ENCODE peak calls at places on chromosomes 5 and 9, in eight cellular contexts. W, N, E, S, Z, X, O and K are unnamed samples.

GRCh38 chr5:151155777-151156731 is 1.5 kb downstream of the ANXA6 start:
- DNase-seq in W (no peak), N (peak; percentile 60), E (peak; percentile 84), S (peak; percentile 54), Z (no peak), X (no peak), O (peak; percentile 65), K (peak; percentile 69)

GRCh38 chr5:39816111-39816834 is 391.5 kb upstream of the DAB2 start:
- DNase-seq in W (no peak), N (no peak), E (no peak), S (no peak), Z (no peak), X (no peak), O (no peak), K (no peak)

GRCh38 chr5:73733219-73733618 is 107.2 kb downstream of the ARHGEF28 start:
- DNase-seq in W (no peak), N (no peak), E (no peak), S (peak; percentile 30), Z (no peak), X (no peak), O (no peak), K (no peak)

GRCh38 chr5:149141957-149142851 is 911 bp downstream of the ABLIM3 start:
- DNase-seq in W (no peak), N (no peak), E (no peak), S (no peak), Z (no peak), X (no peak), O (no peak), K (no peak)

GRCh38 chr5:173764321-173765029 is 123.7 kb upstream of the CPEB4 start:
- DNase-seq in W (peak; percentile 96), N (peak; percentile 72), E (no peak), S (peak; percentile 93), Z (no peak), X (peak; percentile 80), O (peak; percentile 56), K (peak; percentile 95)

GRCh38 chr5:58439094-58439644 is 20.7 kb downstream of the PLK2 start:
- DNase-seq in W (no peak), N (no peak), E (no peak), S (peak; percentile 46), Z (no peak), X (peak; percentile 24), O (no peak), K (no peak)

GRCh38 chr9:76700916-76701315 is 63.3 kb upstream of the PCA3 start:
- DNase-seq in W (no peak), N (no peak), E (no peak), S (no peak), Z (no peak), X (no peak), O (no peak), K (no peak)

GRCh38 chr9:137449081-137449844 is 8.1 kb upstream of the ENTPD8 start:
- DNase-seq in W (no peak), N (no peak), E (peak; percentile 77), S (no peak), Z (no peak), X (peak; percentile 3), O (no peak), K (no peak)

GRCh38 chr5:178786859-178787499 is 56.5 kb upstream of the ZNF354A start:
- DNase-seq in W (no peak), N (no peak), E (no peak), S (peak; percentile 29), Z (no peak), X (no peak), O (no peak), K (peak; percentile 79)

GRCh38 chr5:50666261-50667078 is at the start of gene PARP8:
- DNase-seq in W (no peak), N (peak; percentile 72), E (peak; percentile 92), S (peak; percentile 14), Z (peak; percentile 69), X (peak; percentile 24), O (peak; percentile 66), K (peak; percentile 3)

GRCh38 chr9:28270156-28270555 is 696.9 kb upstream of the C9orf72 start:
- DNase-seq in W (no peak), N (no peak), E (no peak), S (no peak), Z (no peak), X (no peak), O (no peak), K (no peak)

GRCh38 chr5:80083115-80083890 is 48.2 kb downstream of the THBS4 start:
- DNase-seq in W (no peak), N (peak; percentile 14), E (no peak), S (peak; percentile 68), Z (no peak), X (no peak), O (peak; percentile 64), K (peak; percentile 61)

GRCh38 chr9:92187989-92188714 is 72.9 kb upstream of the SPTLC1 start:
- DNase-seq in W (no peak), N (no peak), E (no peak), S (peak; percentile 6), Z (no peak), X (no peak), O (peak; percentile 37), K (no peak)

GRCh38 chr5:178442361-178443256 is 147.6 kb downstream of the COL23A1 start:
- DNase-seq in W (no peak), N (peak; percentile 48), E (peak; percentile 49), S (no peak), Z (no peak), X (no peak), O (peak; percentile 26), K (no peak)

GRCh38 chr9:136024286-136024685 is 63.1 kb upstream of the UBAC1 start:
- DNase-seq in W (no peak), N (no peak), E (no peak), S (no peak), Z (no peak), X (peak; percentile 1), O (no peak), K (no peak)

GRCh38 chr5:1509346-1510085 is 14.2 kb downstream of the LPCAT1 start:
- DNase-seq in W (no peak), N (no peak), E (peak; percentile 57), S (no peak), Z (peak; percentile 10), X (no peak), O (no peak), K (no peak)

GRCh38 chr9:79195904-79196303 is 375.9 kb upstream of the TLE4 start:
- DNase-seq in W (no peak), N (no peak), E (no peak), S (peak; percentile 89), Z (no peak), X (no peak), O (no peak), K (peak; percentile 45)

GRCh38 chr9:99040911-99041582 is 63.9 kb upstream of the TGFBR1 start:
- DNase-seq in W (no peak), N (no peak), E (no peak), S (peak; percentile 89), Z (no peak), X (no peak), O (no peak), K (peak; percentile 81)

GRCh38 chr9:23638837-23639426 is 187.1 kb downstream of the ELAVL2 start:
- DNase-seq in W (no peak), N (no peak), E (no peak), S (peak; percentile 73), Z (no peak), X (no peak), O (no peak), K (no peak)

GRCh38 chr5:138981131-138981530 is 106.0 kb upstream of the LRRTM2 start:
- DNase-seq in W (no peak), N (no peak), E (no peak), S (peak; percentile 91), Z (no peak), X (no peak), O (no peak), K (peak; percentile 60)

GRCh38 chr9:38437193-38437823 is 13.1 kb upstream of the IGFBPL1 start:
- DNase-seq in W (peak; percentile 60), N (peak; percentile 18), E (no peak), S (peak; percentile 34), Z (no peak), X (peak; percentile 44), O (peak; percentile 14), K (peak; percentile 11)

GRCh38 chr9:76181020-76181641 is 213.1 kb downstream of the RFK start:
- DNase-seq in W (no peak), N (no peak), E (no peak), S (peak; percentile 93), Z (no peak), X (peak; percentile 9), O (peak; percentile 7), K (no peak)

GRCh38 chr9:104905931-104906330 is 22.0 kb downstream of the ABCA1 start:
- DNase-seq in W (no peak), N (no peak), E (no peak), S (peak; percentile 76), Z (no peak), X (no peak), O (no peak), K (no peak)

GRCh38 chr5:161751265-161751664 is 65.7 kb downstream of the GABRA6 start:
- DNase-seq in W (no peak), N (no peak), E (peak; percentile 39), S (no peak), Z (no peak), X (no peak), O (no peak), K (no peak)
- TF ChIP-seq CTCF in W (no peak), N (no peak), E (no peak), S (no peak), Z (no peak), X (no peak), O (no peak), K (no peak)

GRCh38 chr9:124861342-124862229 is at the start of the genes ARPC5L and RPL35:
- DNase-seq in W (peak; percentile 95), N (peak; percentile 96), E (peak; percentile 99), S (peak; percentile 83), Z (peak; percentile 92), X (peak; percentile 93), O (peak; percentile 98), K (peak; percentile 88)
- TF ChIP-seq CTCF in W (no peak), N (no peak), E (peak; percentile 41), S (no peak), Z (no peak), X (no peak), O (peak; percentile 15), K (peak; percentile 69)

GRCh38 chr5:112183103-112183634 is 235.9 kb downstream of the EPB41L4A start:
- DNase-seq in W (no peak), N (no peak), E (no peak), S (peak; percentile 69), Z (no peak), X (peak; percentile 10), O (no peak), K (peak; percentile 13)
- TF ChIP-seq CTCF in W (no peak), N (no peak), E (no peak), S (no peak), Z (no peak), X (no peak), O (no peak), K (no peak)

GRCh38 chr5:66209350-66209749 is 65.2 kb downstream of the SREK1 start:
- DNase-seq in W (no peak), N (peak; percentile 56), E (no peak), S (no peak), Z (no peak), X (no peak), O (no peak), K (peak; percentile 56)
- TF ChIP-seq CTCF in W (no peak), N (no peak), E (no peak), S (no peak), Z (no peak), X (no peak), O (no peak), K (no peak)

GRCh38 chr5:111757582-111758283 is 739 bp upstream of the NREP start:
- DNase-seq in W (no peak), N (peak; percentile 92), E (peak; percentile 94), S (peak; percentile 94), Z (peak; percentile 81), X (peak; percentile 90), O (peak; percentile 95), K (peak; percentile 89)
- TF ChIP-seq CTCF in W (no peak), N (no peak), E (no peak), S (no peak), Z (no peak), X (no peak), O (no peak), K (no peak)